ENCODE peak calls at places on chromosome X, in eight cellular contexts. O is uterus, H is esophagus squamous epithelium, W is right atrium auricular region, M is suprapubic skin, V is IMR-90, X is endodermal cell, F is lung. I is an unnamed sample. For H3K4me1, the result is how much of the 10 kb centered on the place peaks cover.

GRCh38 chrX:137430984-137431475 is 134.9 kb upstream of the ZIC3 start:
- DNase-seq in V (no peak), O (no peak), M (no peak), X (peak), W (no peak), H (no peak), F (no peak), I (no peak)

GRCh38 chrX:70995338-70995737 is 64.4 kb upstream of the SLC7A3 start:
- DNase-seq in W (no peak), H (no peak), X (no peak), O (no peak), M (no peak), F (no peak), V (no peak), I (no peak)

GRCh38 chrX:23901805-23902204 is 5.9 kb downstream of the APOO start:
- DNase-seq in M (no peak), H (peak), O (peak), V (peak), W (no peak), F (peak), X (peak), I (no peak)

GRCh38 chrX:150856101-150856500 is 42.4 kb downstream of the CD99L2 start:
- DNase-seq in V (peak), H (no peak), F (no peak), X (no peak), W (no peak), O (no peak), M (no peak), I (no peak)

GRCh38 chrX:88613338-88613737 is 133.7 kb upstream of the CPXCR1 start:
- DNase-seq in H (no peak), W (no peak), F (no peak), X (peak), O (no peak), M (no peak), V (no peak), I (no peak)

GRCh38 chrX:5306654-5307121 is 922.0 kb downstream of the NLGN4X start:
- DNase-seq in M (no peak), X (no peak), H (no peak), V (no peak), O (no peak), W (no peak), F (no peak), I (no peak)

GRCh38 chrX:50865311-50865710 is 45.2 kb upstream of the BMP15 start:
- DNase-seq in M (no peak), X (no peak), H (no peak), F (no peak), W (no peak), O (no peak), V (no peak), I (no peak)

GRCh38 chrX:9785252-9785943 is 831 bp upstream of the SHROOM2 start:
- DNase-seq in X (no peak), V (no peak), O (no peak), W (no peak), F (no peak), M (no peak), H (no peak), I (no peak)

GRCh38 chrX:41921492-41922124 is 1.7 kb downstream of the CASK start:
- DNase-seq in M (no peak), V (peak), W (no peak), H (no peak), X (no peak), O (no peak), F (no peak), I (no peak)

GRCh38 chrX:650274-650673 is 19.7 kb downstream of the SHOX start:
- DNase-seq in O (no peak), H (no peak), M (peak), W (no peak), X (peak), V (no peak), F (no peak), I (no peak)

GRCh38 chrX:24371391-24371972 is 11.0 kb downstream of the SUPT20HL1 start:
- DNase-seq in V (peak), F (peak), W (peak), M (no peak), H (no peak), O (peak), X (peak), I (no peak)

GRCh38 chrX:133859336-133859735 is 126.1 kb downstream of the GPC3 start:
- DNase-seq in F (no peak), V (no peak), M (no peak), W (no peak), H (no peak), X (no peak), O (no peak), I (no peak)

GRCh38 chrX:104189862-104190261 is 23.6 kb downstream of the FAM199X start:
- DNase-seq in M (no peak), X (no peak), H (no peak), W (no peak), V (no peak), F (no peak), O (no peak), I (no peak)

GRCh38 chrX:66489339-66489738 is 149.5 kb downstream of the EDA2R start:
- DNase-seq in W (no peak), H (no peak), O (no peak), V (no peak), M (no peak), F (no peak), X (no peak), I (no peak)

GRCh38 chrX:25009407-25009806 is 6.4 kb downstream of the ARX start:
- DNase-seq in X (no peak), H (no peak), M (no peak), V (no peak), W (no peak), O (no peak), F (no peak), I (no peak)

GRCh38 chrX:103624111-103624510 is 4.7 kb upstream of the TCEAL1 start:
- DNase-seq in V (no peak), X (no peak), M (no peak), W (no peak), O (peak), F (no peak), H (no peak), I (no peak)

GRCh38 chrX:15524417-15524816 is 23.8 kb downstream of the BMX start:
- DNase-seq in W (no peak), V (peak), H (no peak), F (no peak), M (no peak), O (no peak), X (no peak), I (no peak)

GRCh38 chrX:103356897-103357296 is 591 bp downstream of the TCEAL9 start:
- DNase-seq in X (peak), F (no peak), M (no peak), W (no peak), H (no peak), V (no peak), O (peak), I (no peak)

GRCh38 chrX:11725631-11726442 is 32.2 kb upstream of the MSL3 start:
- DNase-seq in F (no peak), M (no peak), X (no peak), H (no peak), W (no peak), O (no peak), V (no peak), I (no peak)

GRCh38 chrX:23783569-23784486 is 855 bp downstream of the SAT1 start:
- DNase-seq in H (no peak), X (peak), V (no peak), M (no peak), W (no peak), O (no peak), F (no peak), I (no peak)

GRCh38 chrX:4841216-4841745 is 1127.8 kb upstream of the PRKX start:
- DNase-seq in M (no peak), O (no peak), W (no peak), F (no peak), V (no peak), X (no peak), H (no peak), I (no peak)

GRCh38 chrX:19954707-19955106 is 36.2 kb downstream of the BCLAF3 start:
- DNase-seq in F (no peak), V (peak), X (no peak), O (no peak), M (no peak), W (no peak), H (no peak), I (no peak)

GRCh38 chrX:24979081-24979480 is 36.7 kb downstream of the ARX start:
- DNase-seq in M (no peak), O (no peak), H (no peak), X (no peak), V (peak), W (no peak), F (no peak), I (no peak)

GRCh38 chrX:115330498-115331138 is 41.1 kb downstream of the LUZP4 start:
- DNase-seq in O (peak), F (peak), V (peak), W (no peak), M (no peak), H (no peak), X (peak), I (peak)

GRCh38 chrX:44735498-44735897 is 108.3 kb upstream of the DUSP21 start:
- DNase-seq in V (no peak), M (no peak), H (no peak), X (no peak), O (no peak), W (no peak), F (no peak), I (no peak)

GRCh38 chrX:124805486-124805885 is 459.1 kb downstream of the SH2D1A start:
- DNase-seq in X (no peak), V (no peak), O (no peak), F (no peak), M (no peak), H (no peak), W (no peak), I (no peak)

GRCh38 chrX:2262679-2263055 is 238.1 kb downstream of the DHRSX start:
- DNase-seq in M (no peak), V (no peak), H (no peak), F (no peak), X (peak), W (no peak), O (no peak), I (no peak)

GRCh38 chrX:29841750-29842149 is 373.6 kb upstream of the MAGEB2 start:
- DNase-seq in H (no peak), X (no peak), F (no peak), M (no peak), W (no peak), V (peak), O (no peak), I (no peak)

DNA sequence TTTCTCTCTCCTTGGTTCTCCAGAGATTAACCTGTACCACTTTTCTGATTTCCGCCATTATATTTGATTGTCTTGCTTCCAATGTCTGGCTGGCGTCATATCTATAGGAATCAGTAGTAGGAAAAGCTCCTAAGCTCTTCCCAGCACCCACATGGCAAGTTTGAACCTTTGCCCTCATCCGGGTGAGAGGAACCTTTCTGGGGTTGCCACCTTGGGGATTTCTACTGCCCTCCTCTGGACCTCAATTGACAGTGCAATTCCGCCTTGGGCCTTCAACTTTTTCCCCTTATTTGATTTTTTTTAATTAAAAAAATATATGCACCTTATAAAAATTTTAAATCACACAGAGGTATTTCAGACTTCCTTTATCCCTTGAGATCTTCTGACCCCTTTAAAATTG is 2.0 kb upstream of the CXorf66 start:
- DNase-seq in V (no peak), O (no peak), W (no peak), H (no peak), F (no peak), X (peak), M (no peak), I (no peak)
- TF ChIP-seq CTCF in V (peak), O (no peak), W (no peak), H (no peak), F (no peak), X (peak), M (no peak), I (no peak)

GRCh38 chrX:13084611-13085010 is 40.2 kb upstream of the FAM9C start:
- DNase-seq in X (no peak), O (no peak), H (no peak), W (no peak), F (no peak), M (no peak), V (no peak), I (no peak)
- H3K4me1 ChIP-seq in X (under half), O (under half), H (under half), W (under half), F (under half), M (under half), V (under half), I (under half)

GRCh38 chrX:86322913-86323312 is 174.7 kb downstream of the DACH2 start:
- DNase-seq in M (no peak), W (no peak), X (no peak), O (no peak), H (no peak), V (no peak), F (no peak), I (no peak)
- TF ChIP-seq CTCF in M (no peak), W (no peak), X (peak), O (no peak), H (no peak), V (no peak), F (no peak), I (no peak)

GRCh38 chrX:113747274-113747973 is 836.5 kb upstream of the HTR2C start:
- DNase-seq in H (no peak), O (no peak), F (no peak), W (no peak), V (no peak), X (no peak), M (no peak), I (no peak)

GRCh38 chrX:113741744-113742143 is 842.1 kb upstream of the HTR2C start:
- DNase-seq in F (no peak), H (no peak), M (no peak), W (no peak), X (peak), V (no peak), O (no peak), I (no peak)

DNA sequence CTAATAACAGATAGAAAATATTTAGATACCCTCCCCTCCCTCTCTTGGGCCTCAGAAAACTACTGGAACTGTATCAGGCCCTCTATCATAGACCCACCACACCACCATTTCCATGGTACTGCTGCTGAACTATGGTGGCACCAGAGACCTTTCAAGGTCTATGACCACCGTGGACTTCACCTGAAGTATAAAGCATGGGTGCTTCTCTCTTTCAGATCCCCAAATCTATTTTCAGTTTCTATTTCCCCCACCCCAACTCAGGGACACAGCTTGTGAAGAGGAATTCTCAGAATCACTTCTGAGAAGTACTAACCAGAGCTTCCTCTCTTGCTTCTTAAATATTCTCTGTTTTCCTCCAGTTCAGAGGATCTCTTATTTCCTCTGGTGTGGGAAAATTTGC is 840.8 kb upstream of the HTR2C start:
- DNase-seq in M (no peak), X (no peak), O (no peak), F (no peak), V (no peak), W (no peak), H (no peak), I (no peak)
- H3K4me1 ChIP-seq in M (under half), X (under half), O (under half), F (under half), V (under half), W (under half), H (under half), I (under half)

DNA sequence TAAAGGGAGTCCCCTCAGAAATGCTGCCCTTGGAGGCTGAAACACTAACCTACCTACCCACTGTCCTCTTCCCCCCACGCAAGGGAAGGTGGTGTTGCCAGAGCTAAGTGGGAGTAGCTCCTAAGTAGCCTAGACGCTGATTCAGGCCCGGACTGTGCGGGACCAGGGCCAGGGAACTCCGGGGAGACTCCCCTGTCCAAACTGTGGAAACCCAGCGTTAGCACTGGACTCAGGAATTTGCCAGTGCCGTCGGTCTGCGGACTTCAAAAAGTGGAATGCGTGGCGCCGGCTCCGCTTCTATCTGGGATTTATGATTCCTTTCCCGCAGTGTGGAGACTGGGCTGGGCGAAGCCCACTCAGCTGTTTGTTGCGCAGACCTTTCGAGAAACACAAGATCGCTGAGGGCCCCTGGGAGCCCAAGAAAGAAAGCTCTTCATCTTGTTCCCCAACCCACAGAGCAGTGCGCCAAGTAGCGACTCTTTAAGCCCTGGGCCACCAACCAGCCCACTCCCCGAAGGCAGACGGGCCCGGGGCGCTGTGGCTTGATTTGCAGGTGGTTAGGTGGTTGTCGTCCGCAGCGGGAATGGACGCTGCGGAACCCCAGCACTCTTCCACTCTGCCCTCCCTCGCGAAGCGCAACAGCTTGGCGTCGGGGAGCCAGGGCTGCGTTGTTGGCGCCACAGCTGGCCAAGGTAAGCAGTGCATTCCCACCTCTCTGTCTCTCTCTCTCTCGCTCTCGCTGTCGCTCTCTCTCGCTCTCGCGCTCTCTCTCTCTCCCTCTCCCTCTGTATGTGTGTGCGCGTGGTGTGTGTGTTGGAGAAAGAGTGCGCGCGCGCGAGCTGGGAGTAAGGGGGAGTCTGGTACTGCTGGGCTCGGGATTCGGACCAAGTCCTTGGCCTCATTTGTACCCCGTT is 2.0 kb downstream of the TMEM255A start:
- DNase-seq in O (peak), M (no peak), F (peak), X (peak), H (peak), W (no peak), V (peak), I (peak)
- TF ChIP-seq CTCF in O (no peak), M (peak), F (peak), X (peak), H (peak), W (no peak), V (no peak), I (no peak)

DNA sequence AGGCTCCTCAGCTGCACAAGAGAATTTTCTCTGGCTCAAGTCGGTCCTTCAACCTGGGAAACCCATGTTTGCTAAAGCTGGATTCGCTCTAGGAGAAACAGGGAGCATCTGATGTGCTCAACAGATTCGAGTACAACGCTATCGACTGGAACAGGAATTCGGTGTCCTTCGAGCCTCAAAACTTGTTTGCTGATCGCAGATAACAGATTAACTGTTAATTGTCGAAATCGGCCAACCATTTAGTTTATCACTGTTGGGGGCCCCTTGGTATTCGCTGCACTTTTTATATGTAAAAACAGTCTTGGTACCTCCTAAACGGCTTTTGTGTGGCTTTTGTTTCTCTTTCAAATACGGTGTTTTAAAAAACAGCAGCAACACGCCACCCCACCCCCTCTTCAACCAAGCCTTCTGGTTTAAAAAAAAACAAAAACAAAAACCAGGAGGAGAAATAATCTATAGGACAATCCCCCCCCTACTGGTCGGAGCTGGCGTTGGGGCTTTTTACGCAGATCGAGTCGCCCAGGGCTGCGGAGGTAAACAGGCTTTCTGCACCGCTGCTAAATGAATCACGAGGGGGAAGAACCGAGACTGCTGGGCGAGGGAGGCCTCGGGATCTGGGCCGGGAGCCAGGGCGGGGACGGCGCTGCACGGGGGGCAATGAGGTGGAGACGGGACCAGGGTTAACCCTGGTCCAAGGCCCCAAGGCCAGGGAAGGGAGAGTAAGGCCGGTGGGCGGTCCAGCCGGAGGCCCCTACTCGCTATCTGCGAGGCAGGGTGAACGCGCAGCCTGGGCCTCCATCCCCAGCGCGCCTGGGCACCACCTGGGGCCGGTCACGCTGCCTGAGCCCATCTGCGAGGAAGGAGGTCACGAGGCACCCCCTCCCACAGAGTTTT is 71.7 kb upstream of the BCOR start:
- DNase-seq in V (peak), F (no peak), W (no peak), H (peak), X (peak), O (peak), M (no peak), I (no peak)
- H3K4me1 ChIP-seq in V (under half), F (under half), W (under half), H (under half), X (under half), O (under half), M (half or more), I (under half)

DNA sequence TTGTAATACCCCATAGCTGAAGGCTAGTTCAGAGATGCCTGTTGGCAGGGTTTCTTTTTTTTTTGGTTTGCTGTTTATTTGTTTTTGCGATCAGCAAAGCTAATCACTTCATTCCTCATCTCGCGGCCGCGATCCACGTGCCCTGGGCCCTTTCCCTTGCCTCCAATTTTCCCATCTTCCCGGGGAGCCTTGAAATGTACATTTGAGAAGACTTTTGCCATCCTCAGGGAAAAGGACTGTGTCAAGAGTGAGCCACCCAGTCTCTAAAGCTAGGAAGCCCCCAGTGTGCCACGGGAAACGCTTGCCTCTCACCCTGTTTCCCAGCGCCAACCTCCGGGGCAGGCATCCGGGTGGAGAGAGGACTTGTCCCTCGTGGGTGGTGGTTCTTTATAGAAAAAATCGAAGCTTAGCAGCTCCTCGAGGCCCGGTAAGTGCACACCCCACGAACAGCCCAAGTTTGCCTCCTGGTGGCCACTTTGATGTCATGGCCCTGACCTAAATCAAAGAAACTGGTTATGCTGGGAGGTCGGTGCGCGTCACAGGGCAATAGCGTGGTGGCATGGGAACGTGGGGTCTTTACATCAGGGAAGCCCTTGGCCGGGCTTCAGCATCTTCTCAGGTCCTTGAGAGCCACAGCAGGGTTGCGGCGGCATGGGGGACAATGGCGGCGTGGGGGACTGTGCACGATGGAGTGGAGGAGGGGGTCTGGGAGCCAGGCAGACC is 42.0 kb downstream of the MAP7D3 start:
- DNase-seq in M (no peak), O (peak), V (peak), F (no peak), W (no peak), H (no peak), X (peak), I (no peak)
- TF ChIP-seq CTCF in M (peak), O (peak), V (peak), F (peak), W (peak), H (peak), X (peak), I (peak)

I was measured in pancreas.